ENCODE peak calls at places on chromosomes 11 and 22, in ten cellular contexts. I, H, X, G, J, N, U, Q, L and K are unnamed samples.
A peak's percentile ranks its signal among the peaks of the same experiment; 100 is the strongest.

GRCh38 chr11:47105974-47106373 is 70.7 kb downstream of the ARFGAP2 start:
- DNase-seq in X (no peak), J (no peak), L (no peak), U (no peak), Q (no peak), I (no peak), N (no peak), G (no peak), H (no peak), K (no peak)

GRCh38 chr22:35837328-35837727 is 119.7 kb downstream of the APOL5 start:
- DNase-seq in Q (no peak), J (no peak), L (no peak), X (no peak), H (no peak), I (no peak), G (no peak), U (no peak), N (no peak), K (no peak)

GRCh38 chr22:38148252-38148651 is 33.4 kb downstream of the PLA2G6 start:
- DNase-seq in X (no peak), Q (no peak), I (no peak), N (no peak), U (no peak), H (no peak), J (no peak), L (no peak), G (no peak), K (no peak)

GRCh38 chr11:46238078-46238966 is 39.1 kb upstream of the CREB3L1 start:
- DNase-seq in L (peak; percentile 64), I (peak; percentile 38), G (peak; percentile 77), H (peak; percentile 27), X (no peak), U (peak; percentile 14), J (peak; percentile 16), N (peak; percentile 51), Q (peak; percentile 83), K (peak; percentile 74)

GRCh38 chr11:121909571-121909970 is 206.4 kb downstream of the BLID start:
- DNase-seq in U (no peak), Q (no peak), L (no peak), X (no peak), J (no peak), I (no peak), G (no peak), H (no peak), N (no peak), K (no peak)

GRCh38 chr11:119258180-119258579 is 52.0 kb downstream of the CBL start:
- DNase-seq in N (peak; percentile 6), G (no peak), U (no peak), I (no peak), X (no peak), J (no peak), Q (no peak), H (no peak), L (no peak), K (no peak)

GRCh38 chr11:1750840-1751520 is 585 bp upstream of the IFITM10 start:
- DNase-seq in L (no peak), Q (no peak), G (no peak), X (no peak), J (no peak), I (no peak), N (no peak), U (no peak), H (no peak), K (no peak)

GRCh38 chr11:68469122-68469521 is 8.6 kb downstream of the PPP6R3 start:
- DNase-seq in H (no peak), G (no peak), Q (no peak), I (no peak), L (no peak), N (no peak), U (no peak), X (no peak), J (no peak), K (no peak)

GRCh38 chr11:57785072-57785471 is 23.5 kb downstream of the CTNND1 start:
- DNase-seq in N (no peak), G (no peak), J (no peak), I (no peak), H (no peak), Q (no peak), U (no peak), L (no peak), X (no peak), K (no peak)

GRCh38 chr22:49053574-49053973 is 774.1 kb downstream of the BRD1 start:
- DNase-seq in H (no peak), U (no peak), G (no peak), X (no peak), N (no peak), Q (no peak), J (no peak), L (no peak), I (no peak), K (no peak)

GRCh38 chr11:11640996-11641395 is 19.2 kb upstream of the GALNT18 start:
- DNase-seq in U (no peak), G (no peak), I (no peak), H (no peak), J (no peak), Q (no peak), X (peak; percentile 66), L (no peak), N (no peak), K (no peak)

GRCh38 chr11:64090811-64091516 is 55.2 kb downstream of the FLRT1 start:
- DNase-seq in H (no peak), L (no peak), U (no peak), X (no peak), Q (no peak), I (no peak), J (no peak), G (peak; percentile 41), N (no peak), K (no peak)

GRCh38 chr11:67024410-67024809 is 1.5 kb downstream of the SYT12 start:
- DNase-seq in I (no peak), G (no peak), J (no peak), N (peak; percentile 22), U (no peak), L (no peak), H (no peak), Q (no peak), X (no peak), K (no peak)